ENCODE peak calls at places on chromosomes 3 and 15, in five cellular contexts. A is right cardiac atrium; V is CD8-positive, alpha-beta T cell; N is stomach; K is psoas muscle. D is an unnamed sample.

GRCh38 chr3:133488785-133489367 is 84.6 kb upstream of the CDV3 start:
- DNase-seq in A (no peak), V (no peak), N (no peak), K (no peak), D (peak)

GRCh38 chr15:58309993-58310928 is 121.5 kb upstream of the LIPC start:
- DNase-seq in A (peak), V (no peak), N (peak), K (no peak), D (no peak)

GRCh38 chr3:107643038-107643883 is 120.5 kb downstream of the BBX start:
- DNase-seq in A (no peak), V (no peak), N (no peak), K (no peak), D (peak)

GRCh38 chr3:78757734-78758133 is 1010.1 kb downstream of the ROBO1 start:
- DNase-seq in A (no peak), V (no peak), N (no peak), K (no peak), D (no peak)

GRCh38 chr3:129021140-129021551 is 20.0 kb downstream of the EFCC1 start:
- DNase-seq in A (no peak), V (no peak), N (no peak), K (no peak), D (peak)

GRCh38 chr15:37873336-37873735 is 61.1 kb upstream of the TMCO5A start:
- DNase-seq in A (no peak), V (no peak), N (no peak), K (no peak), D (peak)

GRCh38 chr15:50192926-50193595 is 11.1 kb downstream of the SLC27A2 start:
- DNase-seq in A (no peak), V (no peak), N (no peak), K (no peak), D (no peak)

GRCh38 chr15:56732135-56732880 is 1.0 kb downstream of the ZNF280D start:
- DNase-seq in A (no peak), V (no peak), N (no peak), K (no peak), D (peak)

GRCh38 chr3:162122405-162122804 is 625.8 kb downstream of the OTOL1 start:
- DNase-seq in A (no peak), V (no peak), N (no peak), K (no peak), D (no peak)

GRCh38 chr3:101166150-101166549 is 154.2 kb downstream of the IMPG2 start:
- DNase-seq in A (no peak), V (no peak), N (no peak), K (no peak), D (no peak)

GRCh38 chr15:85974348-85974705 is 105.3 kb upstream of the AGBL1 start:
- DNase-seq in A (no peak), V (no peak), N (no peak), K (no peak), D (no peak)

GRCh38 chr3:189297957-189298356 is 126.2 kb downstream of the TPRG1 start:
- DNase-seq in A (no peak), V (no peak), N (no peak), K (no peak), D (no peak)

GRCh38 chr3:194632211-194632982 is 822 bp downstream of the TMEM44 start:
- DNase-seq in A (peak), V (no peak), N (no peak), K (peak), D (peak)

GRCh38 chr3:184822654-184823053 is 10.7 kb downstream of the VPS8 start:
- DNase-seq in A (no peak), V (no peak), N (no peak), K (no peak), D (no peak)

GRCh38 chr15:59812185-59812870 is 123.2 kb upstream of the BNIP2 start:
- DNase-seq in A (no peak), V (no peak), N (no peak), K (no peak), D (no peak)

GRCh38 chr15:66603301-66604179 is 37.7 kb upstream of the LCTL start:
- DNase-seq in A (peak), V (peak), N (peak), K (peak), D (peak)

GRCh38 chr15:68177747-68178146 is 27.4 kb downstream of the CALML4 start:
- DNase-seq in A (no peak), V (no peak), N (no peak), K (no peak), D (no peak)

GRCh38 chr3:106119691-106120090 is 250.9 kb upstream of the CBLB start:
- DNase-seq in A (no peak), V (no peak), N (no peak), K (no peak), D (peak)

GRCh38 chr3:4514321-4514720 is 21.2 kb downstream of the ITPR1 start:
- DNase-seq in A (no peak), V (no peak), N (no peak), K (no peak), D (no peak)

GRCh38 chr15:48647963-48648362 is 2.5 kb upstream of the FBN1 start:
- DNase-seq in A (no peak), V (no peak), N (no peak), K (no peak), D (peak)

GRCh38 chr15:65395567-65396185 is 17.9 kb upstream of the IGDCC3 start:
- DNase-seq in A (no peak), V (no peak), N (no peak), K (no peak), D (no peak)

GRCh38 chr15:65399001-65399706 is 21.4 kb upstream of the IGDCC3 start:
- DNase-seq in A (no peak), V (no peak), N (no peak), K (no peak), D (no peak)

GRCh38 chr15:65396283-65396964 is 18.6 kb upstream of the IGDCC3 start:
- DNase-seq in A (no peak), V (no peak), N (no peak), K (no peak), D (no peak)

GRCh38 chr15:65394936-65395335 is 17.1 kb upstream of the IGDCC3 start:
- DNase-seq in A (no peak), V (no peak), N (no peak), K (no peak), D (no peak)

DNA sequence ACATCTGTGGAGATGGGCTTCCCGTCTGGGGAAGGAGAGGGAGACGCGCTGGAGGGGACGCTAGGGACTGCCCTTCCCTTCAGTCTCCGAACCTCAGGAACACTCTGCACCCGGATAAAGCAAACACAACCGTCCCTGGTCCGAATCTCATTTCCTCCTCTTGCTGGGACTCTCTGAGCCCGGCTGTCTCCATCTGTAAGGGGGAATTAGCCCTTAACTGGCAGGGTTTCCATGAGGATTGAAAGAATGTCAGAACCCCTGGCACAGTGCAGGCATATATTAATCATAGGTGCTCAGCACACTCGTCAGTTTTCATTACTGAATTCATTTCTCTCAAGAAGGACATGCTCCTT is 19.1 kb upstream of the IGDCC3 start:
- DNase-seq in A (no peak), V (no peak), N (no peak), K (no peak), D (no peak)
- H3K4me3 ChIP-seq in A (no peak), V (no peak), N (no peak), K (no peak), D (no peak)

GRCh38 chr15:92166029-92166428 is 227.7 kb upstream of the ST8SIA2 start:
- DNase-seq in A (no peak), V (no peak), N (no peak), K (no peak), D (no peak)
- H3K4me3 ChIP-seq in A (no peak), V (no peak), N (no peak), K (no peak), D (no peak)

GRCh38 chr15:74892313-74892712 is 2.5 kb downstream of the MPI start:
- DNase-seq in A (no peak), V (no peak), N (peak), K (no peak), D (no peak)
- H3K4me3 ChIP-seq in A (no peak), V (no peak), N (no peak), K (no peak), D (no peak)

DNA sequence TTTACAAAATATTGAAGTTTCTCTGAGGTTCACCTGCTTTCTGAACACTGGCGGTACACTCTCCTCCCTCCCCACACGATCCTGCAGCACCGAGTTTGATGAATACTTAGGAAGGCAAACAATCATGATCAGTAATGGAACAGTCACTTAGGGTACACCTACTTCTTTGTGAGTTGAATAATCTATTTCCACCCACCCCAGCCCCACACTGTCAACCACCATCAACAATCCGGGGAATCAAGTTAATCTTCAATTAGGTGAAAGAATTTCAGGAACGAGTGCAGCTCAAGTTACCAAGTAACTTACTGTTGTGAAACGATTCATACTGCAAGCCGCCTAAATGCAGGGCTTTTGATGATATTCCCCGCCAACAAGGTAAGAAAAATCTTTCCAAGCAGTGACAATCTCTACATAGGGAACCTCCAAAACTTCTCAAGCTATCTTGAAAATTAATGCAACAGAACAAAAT is 159.2 kb upstream of the NR2F2 start:
- DNase-seq in A (no peak), V (no peak), N (no peak), K (no peak), D (no peak)
- H3K4me3 ChIP-seq in A (no peak), V (no peak), N (no peak), K (no peak), D (no peak)

GRCh38 chr15:82950746-82951370 is 1.7 kb downstream of the HOMER2 start:
- DNase-seq in A (no peak), V (no peak), N (no peak), K (no peak), D (no peak)
- H3K4me3 ChIP-seq in A (no peak), V (no peak), N (peak), K (peak), D (no peak)